ENCODE peak calls at places on chromosome 3, in eight cellular contexts. One of them, this sample, is unnamed.

GRCh38 chr3:5026046-5026362 is 46.8 kb downstream of the BHLHE40 start:
- DNase-seq in AG08396: no peak
- DNase-seq in nucleus accumbens: no peak
- DNase-seq in EL: no peak
- DNase-seq in frontal cortex: no peak
- DNase-seq in HL-60: no peak
- DNase-seq in progenitor cell of endocrine pancreas: no peak
- DNase-seq in left ventricle myocardium inferior: no peak
- DNase-seq in this sample: no peak

GRCh38 chr3:37949866-37950265 is 40.7 kb upstream of the VILL start:
- DNase-seq in HL-60: no peak
- DNase-seq in nucleus accumbens: no peak
- DNase-seq in EL: no peak
- DNase-seq in frontal cortex: no peak
- DNase-seq in AG08396: no peak
- DNase-seq in left ventricle myocardium inferior: no peak
- DNase-seq in progenitor cell of endocrine pancreas: no peak
- DNase-seq in this sample: no peak

GRCh38 chr3:24119321-24119751 is 174.2 kb downstream of the NR1D2 start:
- DNase-seq in AG08396: no peak
- DNase-seq in HL-60: no peak
- DNase-seq in nucleus accumbens: no peak
- DNase-seq in progenitor cell of endocrine pancreas: no peak
- DNase-seq in EL: peak; percentile 55
- DNase-seq in frontal cortex: no peak
- DNase-seq in left ventricle myocardium inferior: no peak
- DNase-seq in this sample: peak; percentile 20

GRCh38 chr3:168559012-168559411 is 463.3 kb upstream of the GOLIM4 start:
- DNase-seq in progenitor cell of endocrine pancreas: no peak
- DNase-seq in nucleus accumbens: no peak
- DNase-seq in frontal cortex: no peak
- DNase-seq in EL: no peak
- DNase-seq in AG08396: no peak
- DNase-seq in left ventricle myocardium inferior: no peak
- DNase-seq in HL-60: no peak
- DNase-seq in this sample: no peak

GRCh38 chr3:10764314-10765051 is 51.5 kb upstream of the SLC6A11 start:
- DNase-seq in AG08396: no peak
- DNase-seq in nucleus accumbens: peak; percentile 22
- DNase-seq in progenitor cell of endocrine pancreas: no peak
- DNase-seq in frontal cortex: peak; percentile 32
- DNase-seq in EL: no peak
- DNase-seq in HL-60: no peak
- DNase-seq in left ventricle myocardium inferior: no peak
- DNase-seq in this sample: no peak

GRCh38 chr3:197468866-197469382 is 86.8 kb downstream of the BDH1 start:
- DNase-seq in EL: no peak
- DNase-seq in frontal cortex: no peak
- DNase-seq in progenitor cell of endocrine pancreas: no peak
- DNase-seq in HL-60: no peak
- DNase-seq in nucleus accumbens: no peak
- DNase-seq in AG08396: no peak
- DNase-seq in left ventricle myocardium inferior: no peak
- DNase-seq in this sample: no peak

GRCh38 chr3:160569874-160570273 is 4.5 kb upstream of the KPNA4 start:
- DNase-seq in HL-60: peak; percentile 9
- DNase-seq in EL: no peak
- DNase-seq in nucleus accumbens: no peak
- DNase-seq in AG08396: no peak
- DNase-seq in progenitor cell of endocrine pancreas: no peak
- DNase-seq in frontal cortex: no peak
- DNase-seq in left ventricle myocardium inferior: no peak
- DNase-seq in this sample: no peak

GRCh38 chr3:184563941-184564684 is 2.5 kb downstream of the EPHB3 start:
- DNase-seq in left ventricle myocardium inferior: no peak
- DNase-seq in nucleus accumbens: no peak
- DNase-seq in HL-60: no peak
- DNase-seq in frontal cortex: no peak
- DNase-seq in EL: no peak
- DNase-seq in AG08396: no peak
- DNase-seq in progenitor cell of endocrine pancreas: no peak
- DNase-seq in this sample: no peak

GRCh38 chr3:15324335-15324734 is 8.1 kb downstream of the SH3BP5 start:
- DNase-seq in frontal cortex: no peak
- DNase-seq in AG08396: no peak
- DNase-seq in left ventricle myocardium inferior: peak; percentile 49
- DNase-seq in EL: no peak
- DNase-seq in progenitor cell of endocrine pancreas: no peak
- DNase-seq in nucleus accumbens: no peak
- DNase-seq in HL-60: no peak
- DNase-seq in this sample: no peak

GRCh38 chr3:194584866-194585265 is 48.4 kb downstream of the TMEM44 start:
- DNase-seq in frontal cortex: no peak
- DNase-seq in left ventricle myocardium inferior: no peak
- DNase-seq in nucleus accumbens: no peak
- DNase-seq in progenitor cell of endocrine pancreas: no peak
- DNase-seq in AG08396: no peak
- DNase-seq in EL: peak; percentile 48
- DNase-seq in HL-60: no peak
- DNase-seq in this sample: peak; percentile 23

GRCh38 chr3:101824691-101825090 is 24.6 kb upstream of the NFKBIZ start:
- DNase-seq in nucleus accumbens: no peak
- DNase-seq in progenitor cell of endocrine pancreas: no peak
- DNase-seq in HL-60: no peak
- DNase-seq in frontal cortex: no peak
- DNase-seq in AG08396: no peak
- DNase-seq in EL: no peak
- DNase-seq in left ventricle myocardium inferior: no peak
- DNase-seq in this sample: no peak

GRCh38 chr3:117752984-117753717 is 1043.6 kb downstream of the TUSC7 start:
- DNase-seq in progenitor cell of endocrine pancreas: no peak
- DNase-seq in left ventricle myocardium inferior: no peak
- DNase-seq in nucleus accumbens: no peak
- DNase-seq in frontal cortex: no peak
- DNase-seq in HL-60: no peak
- DNase-seq in AG08396: peak; percentile 8
- DNase-seq in EL: peak; percentile 31
- DNase-seq in this sample: no peak

GRCh38 chr3:113274959-113275556 is 63.7 kb downstream of the BOC start:
- DNase-seq in progenitor cell of endocrine pancreas: no peak
- DNase-seq in HL-60: no peak
- DNase-seq in left ventricle myocardium inferior: no peak
- DNase-seq in EL: no peak
- DNase-seq in nucleus accumbens: no peak
- DNase-seq in frontal cortex: no peak
- DNase-seq in AG08396: no peak
- DNase-seq in this sample: no peak

GRCh38 chr3:47884603-47885002 is 81.7 kb downstream of the DHX30 start:
- DNase-seq in progenitor cell of endocrine pancreas: no peak
- DNase-seq in EL: no peak
- DNase-seq in HL-60: no peak
- DNase-seq in left ventricle myocardium inferior: no peak
- DNase-seq in nucleus accumbens: no peak
- DNase-seq in frontal cortex: no peak
- DNase-seq in AG08396: no peak
- DNase-seq in this sample: no peak

GRCh38 chr3:13142552-13143380 is 69.5 kb upstream of the IQSEC1 start:
- DNase-seq in AG08396: no peak
- DNase-seq in left ventricle myocardium inferior: no peak
- DNase-seq in frontal cortex: no peak
- DNase-seq in HL-60: no peak
- DNase-seq in nucleus accumbens: no peak
- DNase-seq in EL: no peak
- DNase-seq in progenitor cell of endocrine pancreas: no peak
- DNase-seq in this sample: no peak

GRCh38 chr3:187130346-187131066 is 8.8 kb downstream of the RPL39L start:
- DNase-seq in left ventricle myocardium inferior: no peak
- DNase-seq in AG08396: peak; percentile 12
- DNase-seq in frontal cortex: no peak
- DNase-seq in nucleus accumbens: no peak
- DNase-seq in progenitor cell of endocrine pancreas: no peak
- DNase-seq in EL: peak; percentile 75
- DNase-seq in HL-60: no peak
- DNase-seq in this sample: peak; percentile 34

GRCh38 chr3:9398715-9399708 is 1.6 kb downstream of the SETD5 start:
- DNase-seq in progenitor cell of endocrine pancreas: no peak
- DNase-seq in HL-60: peak; percentile 45
- DNase-seq in nucleus accumbens: no peak
- DNase-seq in left ventricle myocardium inferior: no peak
- DNase-seq in frontal cortex: no peak
- DNase-seq in AG08396: no peak
- DNase-seq in EL: peak; percentile 49
- DNase-seq in this sample: peak; percentile 19

GRCh38 chr3:183332487-183332886 is 79.4 kb downstream of the B3GNT5 start:
- DNase-seq in AG08396: no peak
- DNase-seq in EL: no peak
- DNase-seq in left ventricle myocardium inferior: no peak
- DNase-seq in progenitor cell of endocrine pancreas: no peak
- DNase-seq in frontal cortex: no peak
- DNase-seq in HL-60: no peak
- DNase-seq in nucleus accumbens: no peak
- DNase-seq in this sample: no peak

GRCh38 chr3:159137966-159138365 is 336.1 kb downstream of the MFSD1 start:
- DNase-seq in EL: no peak
- DNase-seq in nucleus accumbens: no peak
- DNase-seq in frontal cortex: no peak
- DNase-seq in progenitor cell of endocrine pancreas: no peak
- DNase-seq in left ventricle myocardium inferior: no peak
- DNase-seq in AG08396: no peak
- DNase-seq in HL-60: no peak
- DNase-seq in this sample: no peak

GRCh38 chr3:167032267-167032876 is 347.7 kb downstream of the ZBBX start:
- DNase-seq in AG08396: peak; percentile 16
- DNase-seq in EL: peak; percentile 4
- DNase-seq in nucleus accumbens: no peak
- DNase-seq in left ventricle myocardium inferior: no peak
- DNase-seq in frontal cortex: no peak
- DNase-seq in HL-60: peak; percentile 35
- DNase-seq in progenitor cell of endocrine pancreas: no peak
- DNase-seq in this sample: peak; percentile 37

GRCh38 chr3:141449424-141449823 is 37.4 kb upstream of the RASA2 start:
- DNase-seq in progenitor cell of endocrine pancreas: no peak
- DNase-seq in HL-60: no peak
- DNase-seq in EL: no peak
- DNase-seq in nucleus accumbens: no peak
- DNase-seq in frontal cortex: no peak
- DNase-seq in AG08396: no peak
- DNase-seq in left ventricle myocardium inferior: no peak
- DNase-seq in this sample: no peak

GRCh38 chr3:9340450-9341009 is 22.3 kb upstream of the THUMPD3 start:
- DNase-seq in left ventricle myocardium inferior: no peak
- DNase-seq in frontal cortex: no peak
- DNase-seq in HL-60: no peak
- DNase-seq in nucleus accumbens: no peak
- DNase-seq in AG08396: peak; percentile 49
- DNase-seq in progenitor cell of endocrine pancreas: no peak
- DNase-seq in EL: peak; percentile 87
- DNase-seq in this sample: peak; percentile 28

GRCh38 chr3:140572334-140572733 is 105.5 kb upstream of the TRIM42 start:
- DNase-seq in left ventricle myocardium inferior: no peak
- DNase-seq in frontal cortex: no peak
- DNase-seq in AG08396: no peak
- DNase-seq in HL-60: no peak
- DNase-seq in EL: no peak
- DNase-seq in nucleus accumbens: no peak
- DNase-seq in progenitor cell of endocrine pancreas: no peak
- DNase-seq in this sample: no peak

GRCh38 chr3:42013652-42014442 is 51.9 kb upstream of the ULK4 start:
- DNase-seq in frontal cortex: no peak
- DNase-seq in left ventricle myocardium inferior: peak; percentile 79
- DNase-seq in HL-60: peak; percentile 18
- DNase-seq in nucleus accumbens: no peak
- DNase-seq in progenitor cell of endocrine pancreas: peak; percentile 23
- DNase-seq in EL: peak; percentile 29
- DNase-seq in AG08396: peak; percentile 56
- DNase-seq in this sample: no peak

GRCh38 chr3:112117826-112118571 is 15.0 kb downstream of the GCSAM start:
- DNase-seq in nucleus accumbens: no peak
- DNase-seq in left ventricle myocardium inferior: no peak
- DNase-seq in EL: no peak
- DNase-seq in progenitor cell of endocrine pancreas: no peak
- DNase-seq in frontal cortex: no peak
- DNase-seq in AG08396: no peak
- DNase-seq in HL-60: peak; percentile 62
- DNase-seq in this sample: no peak

GRCh38 chr3:31980530-31981205 is 394 bp downstream of the OSBPL10 start:
- DNase-seq in nucleus accumbens: peak; percentile 7
- DNase-seq in progenitor cell of endocrine pancreas: peak; percentile 64
- DNase-seq in left ventricle myocardium inferior: peak; percentile 36
- DNase-seq in frontal cortex: peak; percentile 8
- DNase-seq in EL: peak; percentile 52
- DNase-seq in AG08396: peak; percentile 48
- DNase-seq in HL-60: peak; percentile 28
- DNase-seq in this sample: peak; percentile 52

This sample was measured in LoVo.